ENCODE peak calls at places on chromosomes 7 and 10, in seven cellular contexts. M is Peyer's patch, S is body of pancreas, E is stomach, L is sigmoid colon, I is transverse colon, A is spleen. F is an unnamed sample.

GRCh38 chr10:63528084-63528744 is 7.0 kb downstream of the REEP3 start:
- DNase-seq in M (no peak), S (no peak), E (no peak), L (no peak), I (no peak), A (no peak), F (no peak)

GRCh38 chr10:84194424-84195043 is at the start of gene CDHR1:
- DNase-seq in M (peak; percentile 64), S (no peak), E (no peak), L (peak; percentile 60), I (peak; percentile 72), A (peak; percentile 88), F (no peak)

GRCh38 chr7:148623586-148624282 is 33.2 kb downstream of the C7orf33 start:
- DNase-seq in M (no peak), S (no peak), E (no peak), L (no peak), I (no peak), A (no peak), F (peak; percentile 45)

GRCh38 chr10:87066178-87066577 is 28.5 kb downstream of the GLUD1 start:
- DNase-seq in M (no peak), S (no peak), E (no peak), L (no peak), I (no peak), A (no peak), F (no peak)

GRCh38 chr10:116201011-116201410 is 72.0 kb downstream of the GFRA1 start:
- DNase-seq in M (no peak), S (no peak), E (no peak), L (no peak), I (no peak), A (no peak), F (no peak)

GRCh38 chr10:114255227-114255626 is 16.2 kb downstream of the VWA2 start:
- DNase-seq in M (no peak), S (no peak), E (no peak), L (no peak), I (no peak), A (no peak), F (no peak)

GRCh38 chr10:92593553-92594046 is 670 bp downstream of the KIF11 start:
- DNase-seq in M (no peak), S (no peak), E (no peak), L (no peak), I (no peak), A (no peak), F (no peak)

GRCh38 chr10:10315989-10316388 is 701.7 kb upstream of the CELF2 start:
- DNase-seq in M (no peak), S (no peak), E (no peak), L (no peak), I (no peak), A (no peak), F (no peak)

GRCh38 chr10:101001225-101002035 is 1.8 kb downstream of the LZTS2 start:
- DNase-seq in M (peak; percentile 86), S (peak; percentile 59), E (peak; percentile 71), L (peak; percentile 98), I (peak; percentile 81), A (peak; percentile 88), F (peak; percentile 96)

GRCh38 chr7:141585592-141586510 is 34.6 kb downstream of the AGK start:
- DNase-seq in M (no peak), S (no peak), E (no peak), L (no peak), I (no peak), A (no peak), F (peak; percentile 29)

GRCh38 chr7:4747746-4748145 is 27.7 kb upstream of the AP5Z1 start:
- DNase-seq in M (no peak), S (no peak), E (no peak), L (no peak), I (no peak), A (no peak), F (no peak)

GRCh38 chr10:46019541-46020343 is 10.7 kb downstream of the NCOA4 start:
- DNase-seq in M (peak; percentile 59), S (no peak), E (no peak), L (no peak), I (peak; percentile 16), A (no peak), F (no peak)

GRCh38 chr10:124646483-124647352 is 97.5 kb downstream of the FAM53B start:
- DNase-seq in M (peak; percentile 92), S (peak; percentile 46), E (peak; percentile 88), L (peak; percentile 89), I (peak; percentile 59), A (peak; percentile 82), F (peak; percentile 52)

DNA sequence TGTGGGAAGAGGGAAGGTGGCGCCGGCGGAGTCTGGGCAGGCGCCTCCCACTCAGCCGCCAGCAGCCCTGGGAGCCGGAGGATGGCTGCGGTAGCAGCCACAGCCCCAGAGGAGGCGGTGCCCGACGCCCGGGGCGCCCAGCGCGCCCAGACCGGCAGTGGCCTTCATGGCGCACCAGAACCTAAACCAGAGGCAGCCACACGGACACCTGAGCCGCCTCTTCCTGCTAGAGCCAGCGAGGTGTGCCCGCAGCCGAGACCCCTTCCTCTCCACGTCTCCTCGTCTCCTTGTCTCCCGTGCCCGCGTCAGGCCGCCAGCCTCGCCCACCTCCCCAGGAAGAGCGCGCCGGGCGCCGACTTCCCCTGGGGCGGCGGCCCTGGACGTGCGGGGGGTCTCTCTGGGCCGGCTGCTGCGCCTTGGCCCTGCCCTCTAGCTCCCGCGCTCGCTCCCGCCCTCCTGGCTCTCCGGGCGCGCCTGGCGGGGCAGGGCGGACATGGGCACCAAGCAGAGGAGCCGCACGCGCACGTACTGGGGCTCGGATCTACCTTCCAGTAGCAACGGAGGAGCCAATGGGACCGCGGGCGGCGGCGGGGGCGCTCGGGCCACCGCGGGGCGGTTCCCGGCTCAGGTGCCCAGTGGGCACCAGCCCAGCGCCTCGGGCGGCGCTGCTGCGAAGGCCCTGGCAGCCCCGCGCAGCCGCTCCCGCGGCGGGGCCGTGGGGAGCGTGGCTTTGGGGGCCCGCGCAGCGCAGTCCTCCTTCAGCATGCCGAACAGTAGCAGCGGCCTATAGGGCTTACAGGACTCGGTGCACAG is 33.0 kb upstream of the SFTPD start:
- DNase-seq in M (no peak), S (peak; percentile 78), E (peak; percentile 72), L (peak; percentile 73), I (peak; percentile 52), A (no peak), F (peak; percentile 84)
- TF ChIP-seq POLR2A in M (no peak), S (peak; percentile 79), E (no peak), L (no peak), I (peak; percentile 13), A (no peak), F (peak; percentile 56)

DNA sequence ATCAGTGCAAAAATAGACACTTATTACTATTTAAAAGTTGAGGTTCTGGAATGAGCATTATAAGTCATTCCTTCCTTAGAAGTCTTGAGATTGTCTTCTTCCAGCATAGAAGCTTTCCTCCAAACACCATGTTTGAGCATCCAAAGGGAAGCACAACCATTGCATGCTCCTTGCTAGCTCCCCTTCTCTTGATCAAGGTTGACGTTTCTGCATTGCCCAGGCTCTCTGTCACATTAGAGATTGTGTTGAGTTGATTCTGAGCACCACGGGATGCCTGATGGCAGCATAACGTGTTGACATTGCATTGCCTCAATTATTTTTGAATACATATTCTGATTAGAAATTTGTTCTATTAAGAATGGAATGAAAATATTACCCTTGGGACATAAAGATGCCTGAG is 322.2 kb downstream of the CDK14 start:
- DNase-seq in M (no peak), S (no peak), E (no peak), L (no peak), I (no peak), A (no peak), F (no peak)
- TF ChIP-seq POLR2A in M (no peak), S (no peak), E (no peak), L (no peak), I (no peak), A (no peak), F (no peak)

GRCh38 chr7:139341776-139342244 is 673 bp downstream of the FMC1 start:
- DNase-seq in M (no peak), S (no peak), E (no peak), L (no peak), I (no peak), A (peak; percentile 12), F (no peak)

GRCh38 chr7:139339698-139340036 is 1.5 kb upstream of the FMC1 start:
- DNase-seq in M (no peak), S (no peak), E (no peak), L (no peak), I (no peak), A (no peak), F (no peak)

GRCh38 chr7:139340037-139340807 is 915 bp upstream of the FMC1 start:
- DNase-seq in M (peak; percentile 100), S (peak; percentile 98), E (peak; percentile 99), L (peak; percentile 100), I (peak; percentile 99), A (peak; percentile 99), F (peak; percentile 68)

GRCh38 chr7:139340808-139341057 is 404 bp upstream of the FMC1 start:
- DNase-seq in M (no peak), S (no peak), E (no peak), L (peak; percentile 91), I (no peak), A (peak; percentile 92), F (no peak)

DNA sequence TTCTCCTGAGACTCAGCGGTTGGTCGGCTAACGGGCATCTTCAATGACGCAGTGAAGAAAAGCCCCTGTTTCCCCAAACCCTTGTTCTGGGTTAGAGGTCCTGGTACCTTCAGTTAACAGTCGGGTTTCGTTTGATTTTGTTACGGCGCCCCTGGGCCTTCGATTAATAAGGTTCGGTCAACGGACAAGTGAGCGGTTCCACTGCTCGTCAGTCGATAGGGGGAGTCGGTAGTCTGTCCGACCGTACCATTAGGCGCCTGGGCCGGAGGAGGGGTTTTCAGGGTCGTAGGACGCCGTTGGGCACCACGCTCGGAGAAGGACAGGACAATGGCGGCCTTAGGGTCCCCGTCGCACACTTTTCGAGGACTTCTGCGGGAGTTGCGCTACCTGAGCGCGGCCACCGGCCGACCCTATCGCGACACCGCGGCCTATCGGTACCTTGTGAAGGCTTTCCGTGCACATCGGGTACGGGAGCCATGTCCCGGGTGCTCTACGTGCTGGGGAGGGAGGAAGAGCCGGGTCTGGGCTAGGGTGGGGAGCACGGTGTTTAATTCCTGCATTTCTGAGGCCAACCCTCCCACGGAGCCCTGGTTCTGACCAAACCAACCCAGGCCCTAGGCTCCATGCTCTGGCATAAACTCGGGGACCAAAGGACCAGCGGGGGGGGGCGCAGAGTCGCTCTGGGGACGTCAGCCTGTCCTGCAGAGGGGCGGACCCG is at the start of gene FMC1:
- DNase-seq in M (peak; percentile 96), S (peak; percentile 93), E (peak; percentile 93), L (peak; percentile 98), I (peak; percentile 94), A (peak; percentile 96), F (peak; percentile 60)
- TF ChIP-seq POLR2A in M (peak; percentile 29), S (peak; percentile 82), E (peak; percentile 23), L (no peak), I (peak; percentile 79), A (peak; percentile 16), F (peak; percentile 42)

DNA sequence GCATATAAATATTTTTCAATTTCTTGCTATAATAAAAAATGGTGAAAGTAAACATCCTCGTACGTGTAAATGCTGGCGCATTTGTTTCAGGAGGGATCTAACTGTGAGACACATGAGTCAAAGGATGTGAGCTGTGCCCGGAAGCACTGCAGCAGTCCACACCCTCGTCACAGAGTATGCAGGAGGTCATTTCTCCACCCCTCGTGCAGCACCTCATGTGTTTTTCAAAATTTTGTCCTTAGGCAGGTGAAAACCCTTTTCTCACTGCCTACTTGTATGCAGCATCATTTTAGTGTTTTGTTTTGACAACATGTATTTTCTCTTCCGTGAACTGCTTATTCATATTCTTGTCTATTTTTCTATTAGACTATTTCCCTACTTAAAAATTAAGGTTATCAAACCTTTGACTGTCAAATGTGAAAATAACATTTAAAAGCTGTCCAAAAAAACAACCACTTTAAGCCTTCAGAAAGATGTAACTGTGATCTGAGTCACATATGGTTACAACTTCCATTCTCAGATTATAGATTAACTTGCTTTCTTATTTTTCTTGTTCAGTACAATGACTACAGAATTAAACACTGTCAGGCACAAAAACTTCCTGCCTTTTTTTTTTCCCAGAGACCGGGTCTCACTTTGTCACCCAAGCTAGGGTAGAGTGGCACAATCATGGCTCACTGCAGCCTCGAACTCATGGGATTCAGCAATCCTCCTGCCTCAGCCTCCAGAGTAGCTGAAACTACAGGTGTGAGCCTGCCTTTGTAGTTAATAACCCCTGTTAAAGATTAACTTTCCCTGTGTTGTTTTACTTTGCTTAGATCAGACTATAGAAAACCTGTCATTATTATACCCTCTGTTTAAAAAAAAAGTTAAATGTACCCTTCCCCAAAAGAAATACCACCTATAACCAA is 163.0 kb downstream of the AVL9 start:
- DNase-seq in M (no peak), S (no peak), E (no peak), L (no peak), I (peak; percentile 33), A (no peak), F (peak; percentile 55)
- TF ChIP-seq POLR2A in M (no peak), S (no peak), E (no peak), L (no peak), I (no peak), A (no peak), F (no peak)